ENCODE peak calls at places on chromosomes 7 and 10, in ten cellular contexts. L is left ventricle myocardium inferior, Y is transverse colon, P is RWPE2, N is suprapubic skin, U is thoracic aorta, T is fibroblast of lung, Z is heart right ventricle, E is vagina, W is cardiac muscle cell. X is an unnamed sample. For H3K4me1 and H3K36me3, the result is how much of the 10 kb centered on the place peaks cover.

GRCh38 chr10:78451592-78451991 is 417.9 kb downstream of the RPS24 start:
- DNase-seq in N (no peak), Z (no peak), Y (no peak), U (no peak), P (no peak), E (no peak), L (no peak), T (no peak), W (peak), X (no peak)

GRCh38 chr10:23448323-23448722 is 9.4 kb downstream of the OTUD1 start:
- DNase-seq in P (no peak), N (no peak), T (no peak), Y (no peak), Z (no peak), E (no peak), L (no peak), W (no peak), U (no peak), X (no peak)

GRCh38 chr10:77274046-77274795 is 363.4 kb downstream of the KCNMA1 start:
- DNase-seq in N (no peak), Z (no peak), E (no peak), T (peak), P (no peak), Y (no peak), W (no peak), U (no peak), L (no peak), X (no peak)

GRCh38 chr10:93445097-93445960 is 36.8 kb downstream of the MYOF start:
- DNase-seq in T (peak), N (peak), L (peak), E (no peak), U (peak), Z (peak), W (peak), Y (peak), P (peak), X (peak)

GRCh38 chr10:97683556-97684357 is 3.3 kb downstream of the AVPI1 start:
- DNase-seq in N (no peak), P (no peak), Z (no peak), U (no peak), Y (peak), E (no peak), L (no peak), T (peak), W (peak), X (no peak)

GRCh38 chr10:101227765-101228681 is 1.2 kb downstream of the LBX1 start:
- DNase-seq in W (no peak), E (no peak), P (no peak), T (no peak), U (no peak), Y (no peak), N (no peak), Z (no peak), L (no peak), X (no peak)

GRCh38 chr7:45978010-45978681 is 57.1 kb upstream of the IGFBP3 start:
- DNase-seq in T (peak), U (peak), P (peak), N (no peak), L (no peak), Y (no peak), Z (no peak), W (peak), E (peak), X (no peak)

GRCh38 chr7:92634125-92634710 is 44.0 kb upstream of the FAM133B start:
- DNase-seq in U (no peak), P (no peak), N (no peak), Z (no peak), W (no peak), L (no peak), E (no peak), Y (no peak), T (peak), X (no peak)

GRCh38 chr10:22501412-22501811 is 156.1 kb downstream of the SPAG6 start:
- DNase-seq in Z (no peak), W (no peak), U (no peak), P (no peak), L (no peak), T (no peak), E (no peak), N (no peak), Y (no peak), X (no peak)

GRCh38 chr7:153103219-153103618 is 343.7 kb downstream of the ACTR3B start:
- DNase-seq in N (no peak), E (no peak), U (no peak), L (no peak), W (no peak), T (no peak), P (no peak), Y (no peak), Z (no peak), X (no peak)

GRCh38 chr10:111098679-111099437 is 22.0 kb downstream of the ADRA2A start:
- DNase-seq in T (no peak), Y (peak), N (no peak), L (no peak), E (no peak), Z (no peak), P (no peak), U (no peak), W (no peak), X (no peak)

GRCh38 chr10:132961420-132961803 is 19.0 kb upstream of the CFAP46 start:
- DNase-seq in W (no peak), Y (no peak), Z (no peak), T (no peak), P (no peak), E (no peak), L (no peak), U (no peak), N (no peak), X (no peak)

GRCh38 chr10:73159038-73159648 is 8.7 kb downstream of the ECD start:
- DNase-seq in U (no peak), T (peak), W (peak), Z (peak), N (no peak), E (no peak), Y (peak), L (no peak), P (no peak), X (no peak)

GRCh38 chr10:127467793-127468192 is 81.3 kb upstream of the NPS start:
- DNase-seq in E (no peak), T (no peak), W (no peak), L (no peak), Z (no peak), U (no peak), Y (no peak), P (no peak), N (no peak), X (no peak)

GRCh38 chr7:101511965-101512364 is 117.1 kb downstream of the MYL10 start:
- DNase-seq in P (no peak), T (no peak), U (no peak), W (no peak), Z (no peak), E (no peak), N (no peak), Y (no peak), L (no peak), X (no peak)

GRCh38 chr7:3730271-3730670 is 429.2 kb downstream of the SDK1 start:
- DNase-seq in Z (no peak), L (no peak), U (no peak), E (no peak), N (no peak), T (peak), W (no peak), P (no peak), Y (no peak), X (no peak)

GRCh38 chr7:115217373-115217772 is 295.5 kb downstream of the MDFIC start:
- DNase-seq in Z (no peak), L (no peak), E (no peak), W (peak), U (no peak), N (no peak), T (peak), Y (no peak), P (no peak), X (no peak)

GRCh38 chr10:420154-421121 is 269.0 kb downstream of the DIP2C start:
- DNase-seq in N (no peak), W (no peak), Z (no peak), U (peak), T (no peak), P (no peak), E (no peak), L (no peak), Y (no peak), X (no peak)

GRCh38 chr10:98299341-98299740 is 31.3 kb upstream of the LOXL4 start:
- DNase-seq in E (no peak), P (no peak), L (no peak), U (no peak), N (no peak), W (peak), Y (no peak), T (peak), Z (no peak), X (no peak)

GRCh38 chr10:113735913-113736312 is 15.6 kb upstream of the PLEKHS1 start:
- DNase-seq in W (peak), E (no peak), Y (no peak), L (no peak), P (no peak), Z (no peak), U (no peak), T (peak), N (no peak), X (no peak)

GRCh38 chr10:111004016-111004415 is 72.8 kb upstream of the ADRA2A start:
- DNase-seq in P (no peak), E (no peak), N (no peak), Z (no peak), U (no peak), T (no peak), Y (no peak), L (no peak), W (no peak), X (no peak)

GRCh38 chr7:452230-452751 is 67.4 kb downstream of the PDGFA start:
- DNase-seq in Y (no peak), N (no peak), E (no peak), P (no peak), T (peak), Z (no peak), W (peak), U (no peak), L (no peak), X (peak)

GRCh38 chr7:1418505-1419309 is 40.6 kb downstream of the MICALL2 start:
- DNase-seq in Y (no peak), T (peak), E (no peak), Z (no peak), L (no peak), N (no peak), W (peak), P (no peak), U (no peak), X (no peak)

DNA sequence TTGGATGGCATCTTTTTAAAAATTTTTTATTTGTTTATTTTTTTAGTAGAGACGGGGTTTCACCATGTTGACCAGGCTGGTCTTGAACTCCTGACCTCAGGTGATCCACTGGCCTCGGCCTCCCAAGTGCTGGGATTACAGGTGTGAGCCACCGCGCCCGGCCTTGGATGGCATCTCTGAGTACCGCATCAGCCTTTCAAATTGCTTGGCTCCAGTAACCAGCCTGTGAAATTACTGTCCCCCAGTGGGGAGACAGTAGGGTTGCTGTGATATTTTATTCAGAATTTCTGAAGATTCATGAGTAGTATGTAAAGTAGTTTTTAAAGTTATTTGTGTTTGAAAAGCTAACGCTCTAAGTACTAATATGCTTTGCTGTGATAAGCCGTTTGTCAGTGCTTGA is 1.2 kb downstream of the NUB1 start:
- DNase-seq in U (no peak), T (no peak), N (no peak), Y (no peak), W (no peak), P (no peak), L (no peak), E (peak), Z (no peak), X (no peak)
- TF ChIP-seq CTCF in U (no peak), T (no peak), N (no peak), Y (no peak), W (no peak), P (no peak), L (no peak), E (no peak), Z (no peak), X (no peak)

GRCh38 chr7:97003262-97004236 is 1.8 kb upstream of the DLX6 start:
- DNase-seq in W (no peak), P (no peak), T (no peak), U (no peak), L (no peak), Z (no peak), N (no peak), Y (no peak), E (no peak), X (peak)
- H3K4me1 ChIP-seq in W (under half), P (under half), T (under half), U (under half), L (under half), Z (under half), N (under half), Y (under half), E (under half), X (under half)

GRCh38 chr10:96266118-96266770 is 5.1 kb downstream of the BLNK start:
- DNase-seq in N (no peak), L (no peak), W (no peak), Z (no peak), U (no peak), E (peak), P (no peak), Y (no peak), T (no peak), X (no peak)

GRCh38 chr10:96267234-96267705 is 4.1 kb downstream of the BLNK start:
- DNase-seq in P (no peak), T (no peak), U (no peak), N (no peak), L (no peak), E (peak), Y (peak), Z (no peak), W (no peak), X (no peak)

GRCh38 chr10:96269438-96270300 is 1.7 kb downstream of the BLNK start:
- DNase-seq in U (no peak), P (no peak), L (no peak), W (no peak), Y (peak), T (no peak), E (peak), N (no peak), Z (no peak), X (no peak)

GRCh38 chr10:96270564-96270963 is 805 bp downstream of the BLNK start:
- DNase-seq in W (no peak), L (no peak), T (no peak), Z (no peak), P (no peak), U (no peak), E (no peak), Y (no peak), N (no peak), X (no peak)

DNA sequence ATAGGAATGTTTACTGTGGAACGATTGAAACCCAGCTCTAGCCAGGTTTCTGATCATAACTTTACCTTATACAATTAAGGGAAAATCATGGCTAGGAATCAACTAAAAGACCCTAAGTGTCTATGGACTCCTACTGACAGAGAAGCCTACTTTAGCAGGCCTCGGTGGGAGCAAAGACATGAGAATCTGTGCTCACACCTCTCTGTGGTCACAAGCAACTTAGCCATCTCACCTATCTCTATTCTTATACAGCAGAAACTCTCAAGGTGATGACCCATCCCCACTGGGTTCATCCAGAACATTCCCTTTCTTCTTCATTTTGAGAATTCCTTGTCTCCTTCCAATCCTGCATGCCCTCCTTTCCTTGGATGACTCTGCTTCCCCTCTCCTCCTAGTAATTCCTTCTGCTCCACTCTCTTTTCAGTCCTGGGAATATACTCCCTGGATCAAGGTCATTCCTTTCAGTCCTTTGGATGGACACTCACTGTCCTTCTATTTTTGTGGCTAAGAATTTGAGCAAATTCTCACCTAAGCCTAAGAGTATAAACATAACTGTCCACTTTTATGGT is 2.9 kb downstream of the BLNK start:
- DNase-seq in P (no peak), N (no peak), U (no peak), L (no peak), E (peak), T (no peak), Y (no peak), W (no peak), Z (no peak), X (no peak)
- H3K36me3 ChIP-seq in P (under half), N (under half), U (under half), L (under half), E (under half), T (under half), Y (under half), W (under half), Z (under half), X (under half)

GRCh38 chr7:29839302-29839701 is 33.0 kb downstream of the WIPF3 start:
- DNase-seq in P (no peak), E (no peak), W (peak), U (no peak), Z (peak), N (peak), T (peak), Y (peak), L (peak), X (no peak)
- TF ChIP-seq CTCF in P (no peak), E (no peak), W (no peak), U (no peak), Z (no peak), N (no peak), T (no peak), Y (no peak), L (no peak), X (no peak)

DNA sequence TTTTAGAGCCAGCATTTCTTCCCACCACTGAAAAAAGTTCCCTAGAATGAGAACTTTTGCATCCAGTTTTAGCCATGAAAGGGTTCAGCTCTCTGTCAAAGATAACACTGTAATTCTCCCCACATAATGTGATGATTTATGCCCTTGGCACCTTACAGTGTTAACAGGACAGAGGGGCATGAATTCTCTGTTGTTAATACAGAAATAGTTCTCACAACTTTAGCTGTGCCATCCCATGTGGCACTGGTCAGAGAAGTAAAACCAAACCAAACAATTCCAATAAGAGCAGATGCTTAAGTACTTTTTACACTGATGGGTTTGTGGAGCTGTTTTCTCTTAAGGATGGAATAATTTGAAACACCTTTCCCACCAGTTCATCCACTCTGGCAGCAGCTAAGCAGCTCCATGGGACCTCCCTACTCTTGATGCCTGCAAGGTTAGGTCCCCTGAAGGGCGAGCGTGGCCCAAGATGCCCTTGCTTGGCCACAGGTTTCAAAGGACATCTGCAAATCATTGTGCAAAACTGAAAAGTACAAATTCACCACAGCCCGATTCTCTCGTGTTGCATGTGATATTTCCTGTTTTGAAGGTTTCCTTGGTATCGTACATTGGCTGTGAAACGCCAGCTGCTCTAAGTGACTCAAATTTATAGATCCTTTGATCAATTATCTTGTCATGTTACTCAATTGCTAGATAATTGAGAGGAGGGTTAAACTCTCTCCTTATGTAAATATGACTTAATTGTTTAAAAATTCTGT is 82.5 kb upstream of the CREB5 start:
- DNase-seq in P (no peak), N (no peak), E (no peak), W (peak), Z (no peak), T (peak), U (no peak), L (no peak), Y (peak), X (no peak)
- H3K4me1 ChIP-seq in P (under half), N (under half), E (under half), W (under half), Z (under half), T (under half), U (under half), L (under half), Y (under half), X (under half)

DNA sequence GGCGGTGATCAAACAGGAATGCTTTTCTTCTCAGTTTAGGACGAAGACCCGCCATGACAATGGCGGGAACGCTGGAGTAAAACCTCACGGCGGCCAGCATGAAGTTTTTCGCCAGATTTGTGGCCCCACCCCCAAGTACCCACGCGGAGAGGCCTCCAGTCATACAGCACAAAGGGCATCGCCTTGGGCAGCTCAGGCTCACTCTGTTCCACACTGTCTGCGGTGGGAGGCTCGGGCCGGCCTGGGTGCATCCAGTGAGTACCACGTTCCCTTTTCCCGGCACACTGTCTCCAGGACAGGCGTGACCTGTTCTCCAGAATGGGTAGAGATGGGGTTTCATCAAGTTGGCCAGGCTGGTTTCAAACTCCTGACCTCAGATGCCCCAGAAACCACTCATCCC is 27.3 kb downstream of the ASB13 start:
- DNase-seq in L (no peak), Y (no peak), P (no peak), U (no peak), W (no peak), N (no peak), T (no peak), E (no peak), Z (no peak), X (peak)
- H3K36me3 ChIP-seq in L (under half), Y (under half), P (under half), U (under half), W (under half), N (under half), T (under half), E (under half), Z (half or more), X (under half)